ENCODE peak calls at places on chromosomes 12 and 14, in eight cellular contexts. One of them, this sample, is unnamed.

GRCh38 chr12:91382081-91382543 is 199.5 kb upstream of the DCN start:
- DNase-seq in neural crest cell: peak
- DNase-seq in activated CD4-positive, alpha-beta T cell treated with anti-CD3 and anti-CD28 coated beads, Interleukin-2, amount 10 ng/mL, durations not matched to agents 7 days and 5 days: peak
- DNase-seq in tibial nerve: peak
- DNase-seq in Kasumi-1: peak
- DNase-seq in islet precursor cell: peak
- DNase-seq in hippocampal formation: peak
- DNase-seq in thoracic aorta: peak
- DNase-seq in this sample: peak

GRCh38 chr12:95168746-95169145 is 48.5 kb downstream of the FGD6 start:
- DNase-seq in tibial nerve: no peak
- DNase-seq in thoracic aorta: no peak
- DNase-seq in Kasumi-1: no peak
- DNase-seq in neural crest cell: no peak
- DNase-seq in activated CD4-positive, alpha-beta T cell treated with anti-CD3 and anti-CD28 coated beads, Interleukin-2, amount 10 ng/mL, durations not matched to agents 7 days and 5 days: no peak
- DNase-seq in islet precursor cell: no peak
- DNase-seq in hippocampal formation: no peak
- DNase-seq in this sample: no peak

GRCh38 chr12:67137256-67137655 is 131.9 kb upstream of the CAND1 start:
- DNase-seq in islet precursor cell: peak
- DNase-seq in activated CD4-positive, alpha-beta T cell treated with anti-CD3 and anti-CD28 coated beads, Interleukin-2, amount 10 ng/mL, durations not matched to agents 7 days and 5 days: no peak
- DNase-seq in neural crest cell: no peak
- DNase-seq in hippocampal formation: no peak
- DNase-seq in tibial nerve: no peak
- DNase-seq in Kasumi-1: no peak
- DNase-seq in thoracic aorta: no peak
- DNase-seq in this sample: no peak

GRCh38 chr12:55658635-55659391 is 22.1 kb downstream of the OR10P1 start:
- DNase-seq in islet precursor cell: no peak
- DNase-seq in tibial nerve: no peak
- DNase-seq in neural crest cell: no peak
- DNase-seq in Kasumi-1: no peak
- DNase-seq in thoracic aorta: no peak
- DNase-seq in activated CD4-positive, alpha-beta T cell treated with anti-CD3 and anti-CD28 coated beads, Interleukin-2, amount 10 ng/mL, durations not matched to agents 7 days and 5 days: no peak
- DNase-seq in hippocampal formation: no peak
- DNase-seq in this sample: no peak

GRCh38 chr12:11628353-11628752 is 21.1 kb upstream of the ETV6 start:
- DNase-seq in activated CD4-positive, alpha-beta T cell treated with anti-CD3 and anti-CD28 coated beads, Interleukin-2, amount 10 ng/mL, durations not matched to agents 7 days and 5 days: no peak
- DNase-seq in islet precursor cell: no peak
- DNase-seq in hippocampal formation: no peak
- DNase-seq in Kasumi-1: no peak
- DNase-seq in thoracic aorta: no peak
- DNase-seq in neural crest cell: no peak
- DNase-seq in tibial nerve: no peak
- DNase-seq in this sample: no peak

GRCh38 chr14:46048127-46048526 is 603.5 kb downstream of the RPL10L start:
- DNase-seq in hippocampal formation: no peak
- DNase-seq in thoracic aorta: no peak
- DNase-seq in neural crest cell: peak
- DNase-seq in islet precursor cell: peak
- DNase-seq in activated CD4-positive, alpha-beta T cell treated with anti-CD3 and anti-CD28 coated beads, Interleukin-2, amount 10 ng/mL, durations not matched to agents 7 days and 5 days: no peak
- DNase-seq in tibial nerve: no peak
- DNase-seq in Kasumi-1: peak
- DNase-seq in this sample: peak

GRCh38 chr12:105267711-105268110 is 31.7 kb upstream of the APPL2 start:
- DNase-seq in Kasumi-1: no peak
- DNase-seq in thoracic aorta: no peak
- DNase-seq in activated CD4-positive, alpha-beta T cell treated with anti-CD3 and anti-CD28 coated beads, Interleukin-2, amount 10 ng/mL, durations not matched to agents 7 days and 5 days: no peak
- DNase-seq in neural crest cell: no peak
- DNase-seq in tibial nerve: no peak
- DNase-seq in hippocampal formation: no peak
- DNase-seq in islet precursor cell: no peak
- DNase-seq in this sample: no peak

GRCh38 chr14:50668008-50668851 is at the start of gene SAV1:
- DNase-seq in islet precursor cell: peak
- DNase-seq in Kasumi-1: peak
- DNase-seq in activated CD4-positive, alpha-beta T cell treated with anti-CD3 and anti-CD28 coated beads, Interleukin-2, amount 10 ng/mL, durations not matched to agents 7 days and 5 days: peak
- DNase-seq in thoracic aorta: peak
- DNase-seq in tibial nerve: peak
- DNase-seq in hippocampal formation: peak
- DNase-seq in neural crest cell: peak
- DNase-seq in this sample: peak

GRCh38 chr12:22529281-22530060 is 14.9 kb downstream of the C2CD5 start:
- DNase-seq in neural crest cell: no peak
- DNase-seq in activated CD4-positive, alpha-beta T cell treated with anti-CD3 and anti-CD28 coated beads, Interleukin-2, amount 10 ng/mL, durations not matched to agents 7 days and 5 days: no peak
- DNase-seq in Kasumi-1: peak
- DNase-seq in thoracic aorta: no peak
- DNase-seq in hippocampal formation: no peak
- DNase-seq in tibial nerve: no peak
- DNase-seq in islet precursor cell: no peak
- DNase-seq in this sample: no peak

GRCh38 chr12:62294378-62294777 is 34.2 kb downstream of the USP15 start:
- DNase-seq in activated CD4-positive, alpha-beta T cell treated with anti-CD3 and anti-CD28 coated beads, Interleukin-2, amount 10 ng/mL, durations not matched to agents 7 days and 5 days: no peak
- DNase-seq in islet precursor cell: no peak
- DNase-seq in neural crest cell: no peak
- DNase-seq in hippocampal formation: no peak
- DNase-seq in tibial nerve: no peak
- DNase-seq in thoracic aorta: no peak
- DNase-seq in Kasumi-1: no peak
- DNase-seq in this sample: no peak

GRCh38 chr12:6425588-6426531 is 18.9 kb upstream of the CD27 start:
- DNase-seq in thoracic aorta: no peak
- DNase-seq in tibial nerve: no peak
- DNase-seq in activated CD4-positive, alpha-beta T cell treated with anti-CD3 and anti-CD28 coated beads, Interleukin-2, amount 10 ng/mL, durations not matched to agents 7 days and 5 days: no peak
- DNase-seq in neural crest cell: no peak
- DNase-seq in islet precursor cell: no peak
- DNase-seq in Kasumi-1: no peak
- DNase-seq in hippocampal formation: no peak
- DNase-seq in this sample: no peak

GRCh38 chr12:126967152-126967551 is 1299.8 kb upstream of the TMEM132C start:
- DNase-seq in neural crest cell: no peak
- DNase-seq in hippocampal formation: no peak
- DNase-seq in islet precursor cell: no peak
- DNase-seq in tibial nerve: no peak
- DNase-seq in activated CD4-positive, alpha-beta T cell treated with anti-CD3 and anti-CD28 coated beads, Interleukin-2, amount 10 ng/mL, durations not matched to agents 7 days and 5 days: no peak
- DNase-seq in Kasumi-1: no peak
- DNase-seq in thoracic aorta: no peak
- DNase-seq in this sample: no peak

GRCh38 chr12:15164997-15165659 is 56.1 kb downstream of the RERG start:
- DNase-seq in neural crest cell: no peak
- DNase-seq in Kasumi-1: no peak
- DNase-seq in activated CD4-positive, alpha-beta T cell treated with anti-CD3 and anti-CD28 coated beads, Interleukin-2, amount 10 ng/mL, durations not matched to agents 7 days and 5 days: no peak
- DNase-seq in hippocampal formation: peak
- DNase-seq in islet precursor cell: no peak
- DNase-seq in tibial nerve: no peak
- DNase-seq in thoracic aorta: no peak
- DNase-seq in this sample: peak

GRCh38 chr12:20140751-20141150 is 227.6 kb upstream of the PDE3A start:
- DNase-seq in Kasumi-1: no peak
- DNase-seq in activated CD4-positive, alpha-beta T cell treated with anti-CD3 and anti-CD28 coated beads, Interleukin-2, amount 10 ng/mL, durations not matched to agents 7 days and 5 days: no peak
- DNase-seq in tibial nerve: no peak
- DNase-seq in thoracic aorta: no peak
- DNase-seq in hippocampal formation: no peak
- DNase-seq in neural crest cell: no peak
- DNase-seq in islet precursor cell: no peak
- DNase-seq in this sample: no peak

GRCh38 chr14:68621400-68622365 is 171.2 kb downstream of the ZFP36L1 start:
- DNase-seq in thoracic aorta: no peak
- DNase-seq in islet precursor cell: peak
- DNase-seq in tibial nerve: no peak
- DNase-seq in neural crest cell: no peak
- DNase-seq in Kasumi-1: no peak
- DNase-seq in activated CD4-positive, alpha-beta T cell treated with anti-CD3 and anti-CD28 coated beads, Interleukin-2, amount 10 ng/mL, durations not matched to agents 7 days and 5 days: no peak
- DNase-seq in hippocampal formation: peak
- DNase-seq in this sample: no peak

GRCh38 chr12:793037-793436 is 40.7 kb downstream of the WNK1 start:
- DNase-seq in hippocampal formation: no peak
- DNase-seq in neural crest cell: no peak
- DNase-seq in tibial nerve: no peak
- DNase-seq in Kasumi-1: no peak
- DNase-seq in islet precursor cell: no peak
- DNase-seq in thoracic aorta: no peak
- DNase-seq in activated CD4-positive, alpha-beta T cell treated with anti-CD3 and anti-CD28 coated beads, Interleukin-2, amount 10 ng/mL, durations not matched to agents 7 days and 5 days: no peak
- DNase-seq in this sample: no peak

GRCh38 chr12:130975116-130975515 is 21.4 kb downstream of the ADGRD1 start:
- DNase-seq in activated CD4-positive, alpha-beta T cell treated with anti-CD3 and anti-CD28 coated beads, Interleukin-2, amount 10 ng/mL, durations not matched to agents 7 days and 5 days: no peak
- DNase-seq in neural crest cell: no peak
- DNase-seq in Kasumi-1: no peak
- DNase-seq in thoracic aorta: no peak
- DNase-seq in hippocampal formation: no peak
- DNase-seq in tibial nerve: peak
- DNase-seq in islet precursor cell: peak
- DNase-seq in this sample: no peak

GRCh38 chr12:6534914-6535696 is 788 bp downstream of the GAPDH start:
- DNase-seq in Kasumi-1: no peak
- DNase-seq in islet precursor cell: peak
- DNase-seq in hippocampal formation: no peak
- DNase-seq in thoracic aorta: no peak
- DNase-seq in tibial nerve: peak
- DNase-seq in activated CD4-positive, alpha-beta T cell treated with anti-CD3 and anti-CD28 coated beads, Interleukin-2, amount 10 ng/mL, durations not matched to agents 7 days and 5 days: peak
- DNase-seq in neural crest cell: peak
- DNase-seq in this sample: peak

GRCh38 chr12:3274664-3275063 is 197.5 kb downstream of the TSPAN9 start:
- DNase-seq in tibial nerve: no peak
- DNase-seq in Kasumi-1: no peak
- DNase-seq in activated CD4-positive, alpha-beta T cell treated with anti-CD3 and anti-CD28 coated beads, Interleukin-2, amount 10 ng/mL, durations not matched to agents 7 days and 5 days: no peak
- DNase-seq in islet precursor cell: no peak
- DNase-seq in thoracic aorta: no peak
- DNase-seq in neural crest cell: no peak
- DNase-seq in hippocampal formation: no peak
- DNase-seq in this sample: no peak

GRCh38 chr12:130872179-130873096 is 572 bp downstream of the RAN start:
- DNase-seq in hippocampal formation: no peak
- DNase-seq in activated CD4-positive, alpha-beta T cell treated with anti-CD3 and anti-CD28 coated beads, Interleukin-2, amount 10 ng/mL, durations not matched to agents 7 days and 5 days: peak
- DNase-seq in islet precursor cell: no peak
- DNase-seq in Kasumi-1: no peak
- DNase-seq in thoracic aorta: no peak
- DNase-seq in tibial nerve: no peak
- DNase-seq in neural crest cell: peak
- DNase-seq in this sample: peak

GRCh38 chr12:67760586-67761275 is 112.2 kb downstream of the DYRK2 start:
- DNase-seq in neural crest cell: no peak
- DNase-seq in tibial nerve: no peak
- DNase-seq in islet precursor cell: no peak
- DNase-seq in thoracic aorta: no peak
- DNase-seq in Kasumi-1: no peak
- DNase-seq in hippocampal formation: no peak
- DNase-seq in activated CD4-positive, alpha-beta T cell treated with anti-CD3 and anti-CD28 coated beads, Interleukin-2, amount 10 ng/mL, durations not matched to agents 7 days and 5 days: no peak
- DNase-seq in this sample: no peak

GRCh38 chr14:95480109-95480886 is 36.2 kb downstream of the SYNE3 start:
- DNase-seq in tibial nerve: peak
- DNase-seq in thoracic aorta: no peak
- DNase-seq in Kasumi-1: no peak
- DNase-seq in neural crest cell: no peak
- DNase-seq in activated CD4-positive, alpha-beta T cell treated with anti-CD3 and anti-CD28 coated beads, Interleukin-2, amount 10 ng/mL, durations not matched to agents 7 days and 5 days: peak
- DNase-seq in islet precursor cell: no peak
- DNase-seq in hippocampal formation: no peak
- DNase-seq in this sample: no peak

GRCh38 chr12:12273291-12273957 is 6.6 kb upstream of the LRP6 start:
- DNase-seq in hippocampal formation: no peak
- DNase-seq in thoracic aorta: no peak
- DNase-seq in neural crest cell: no peak
- DNase-seq in activated CD4-positive, alpha-beta T cell treated with anti-CD3 and anti-CD28 coated beads, Interleukin-2, amount 10 ng/mL, durations not matched to agents 7 days and 5 days: no peak
- DNase-seq in Kasumi-1: no peak
- DNase-seq in islet precursor cell: no peak
- DNase-seq in tibial nerve: no peak
- DNase-seq in this sample: no peak

GRCh38 chr14:99224116-99224910 is 47.7 kb downstream of the BCL11B start:
- DNase-seq in neural crest cell: no peak
- DNase-seq in tibial nerve: no peak
- DNase-seq in hippocampal formation: no peak
- DNase-seq in thoracic aorta: no peak
- DNase-seq in activated CD4-positive, alpha-beta T cell treated with anti-CD3 and anti-CD28 coated beads, Interleukin-2, amount 10 ng/mL, durations not matched to agents 7 days and 5 days: no peak
- DNase-seq in islet precursor cell: no peak
- DNase-seq in Kasumi-1: no peak
- DNase-seq in this sample: no peak

GRCh38 chr12:104571328-104571727 is 114.6 kb downstream of the CHST11 start:
- DNase-seq in tibial nerve: no peak
- DNase-seq in activated CD4-positive, alpha-beta T cell treated with anti-CD3 and anti-CD28 coated beads, Interleukin-2, amount 10 ng/mL, durations not matched to agents 7 days and 5 days: no peak
- DNase-seq in islet precursor cell: no peak
- DNase-seq in hippocampal formation: no peak
- DNase-seq in neural crest cell: no peak
- DNase-seq in Kasumi-1: peak
- DNase-seq in thoracic aorta: no peak
- DNase-seq in this sample: no peak

GRCh38 chr14:101473045-101473729 is 88.1 kb upstream of the DIO3 start:
- DNase-seq in activated CD4-positive, alpha-beta T cell treated with anti-CD3 and anti-CD28 coated beads, Interleukin-2, amount 10 ng/mL, durations not matched to agents 7 days and 5 days: no peak
- DNase-seq in neural crest cell: no peak
- DNase-seq in islet precursor cell: peak
- DNase-seq in Kasumi-1: no peak
- DNase-seq in thoracic aorta: no peak
- DNase-seq in tibial nerve: no peak
- DNase-seq in hippocampal formation: no peak
- DNase-seq in this sample: no peak

GRCh38 chr12:78120866-78121590 is 290.3 kb downstream of the NAV3 start:
- DNase-seq in thoracic aorta: no peak
- DNase-seq in hippocampal formation: peak
- DNase-seq in islet precursor cell: no peak
- DNase-seq in neural crest cell: no peak
- DNase-seq in tibial nerve: no peak
- DNase-seq in activated CD4-positive, alpha-beta T cell treated with anti-CD3 and anti-CD28 coated beads, Interleukin-2, amount 10 ng/mL, durations not matched to agents 7 days and 5 days: no peak
- DNase-seq in Kasumi-1: peak
- DNase-seq in this sample: no peak

This sample was measured in HEK293T.